ENCODE peak calls at places on chromosomes 1 and 21, in eight cellular contexts. L, D, I, M, U, H, F and C are unnamed samples.

GRCh38 chr1:12040457-12041051 is 21.3 kb downstream of the MIIP start:
- DNase-seq in L (no peak), D (no peak), I (peak), M (peak), U (no peak), H (peak), F (peak), C (no peak)

GRCh38 chr1:16440150-16440479 is 409 bp upstream of the NECAP2 start:
- DNase-seq in L (no peak), D (no peak), I (no peak), M (no peak), U (no peak), H (peak), F (peak), C (no peak)

GRCh38 chr1:203640723-203641523 is 14.3 kb downstream of the ATP2B4 start:
- DNase-seq in L (no peak), D (no peak), I (no peak), M (no peak), U (no peak), H (no peak), F (no peak), C (no peak)

GRCh38 chr1:44405804-44406743 is 1.0 kb downstream of the RNF220 start:
- DNase-seq in L (peak), D (no peak), I (peak), M (no peak), U (no peak), H (peak), F (peak), C (peak)

GRCh38 chr21:39153842-39154241 is 29.4 kb downstream of the PSMG1 start:
- DNase-seq in L (no peak), D (peak), I (no peak), M (no peak), U (no peak), H (no peak), F (peak), C (no peak)

GRCh38 chr1:17637055-17637454 is 97.6 kb downstream of the ARHGEF10L start:
- DNase-seq in L (no peak), D (no peak), I (no peak), M (no peak), U (no peak), H (no peak), F (no peak), C (no peak)

GRCh38 chr1:82059931-82060330 is 259.2 kb downstream of the ADGRL2 start:
- DNase-seq in L (no peak), D (no peak), I (no peak), M (no peak), U (no peak), H (no peak), F (no peak), C (no peak)

GRCh38 chr1:181981821-181982220 is 79.7 kb downstream of the ZNF648 start:
- DNase-seq in L (no peak), D (no peak), I (no peak), M (no peak), U (no peak), H (no peak), F (no peak), C (no peak)

GRCh38 chr1:112957133-112957812 is 1.3 kb upstream of the SLC16A1 start:
- DNase-seq in L (no peak), D (peak), I (peak), M (peak), U (peak), H (peak), F (peak), C (no peak)

GRCh38 chr1:29002792-29003191 is 88.4 kb downstream of the EPB41 start:
- DNase-seq in L (no peak), D (no peak), I (no peak), M (no peak), U (no peak), H (no peak), F (peak), C (no peak)

GRCh38 chr1:159817276-159818041 is 9.2 kb upstream of the SLAMF8 start:
- DNase-seq in L (no peak), D (peak), I (no peak), M (no peak), U (no peak), H (no peak), F (peak), C (no peak)

GRCh38 chr1:234978397-234979291 is 150.0 kb downstream of the TOMM20 start:
- DNase-seq in L (no peak), D (no peak), I (no peak), M (no peak), U (peak), H (peak), F (peak), C (peak)

GRCh38 chr1:1123581-1124507 is 8.0 kb upstream of the C1orf159 start:
- DNase-seq in L (no peak), D (no peak), I (peak), M (no peak), U (peak), H (no peak), F (no peak), C (peak)

GRCh38 chr1:1122981-1123480 is 7.1 kb upstream of the C1orf159 start:
- DNase-seq in L (no peak), D (no peak), I (peak), M (no peak), U (peak), H (no peak), F (peak), C (peak)

GRCh38 chr1:1125945-1126344 is 10.1 kb upstream of the C1orf159 start:
- DNase-seq in L (no peak), D (no peak), I (no peak), M (no peak), U (peak), H (no peak), F (no peak), C (no peak)

GRCh38 chr1:1124508-1124785 is 8.6 kb upstream of the C1orf159 start:
- DNase-seq in L (no peak), D (no peak), I (no peak), M (no peak), U (peak), H (no peak), F (no peak), C (no peak)

DNA sequence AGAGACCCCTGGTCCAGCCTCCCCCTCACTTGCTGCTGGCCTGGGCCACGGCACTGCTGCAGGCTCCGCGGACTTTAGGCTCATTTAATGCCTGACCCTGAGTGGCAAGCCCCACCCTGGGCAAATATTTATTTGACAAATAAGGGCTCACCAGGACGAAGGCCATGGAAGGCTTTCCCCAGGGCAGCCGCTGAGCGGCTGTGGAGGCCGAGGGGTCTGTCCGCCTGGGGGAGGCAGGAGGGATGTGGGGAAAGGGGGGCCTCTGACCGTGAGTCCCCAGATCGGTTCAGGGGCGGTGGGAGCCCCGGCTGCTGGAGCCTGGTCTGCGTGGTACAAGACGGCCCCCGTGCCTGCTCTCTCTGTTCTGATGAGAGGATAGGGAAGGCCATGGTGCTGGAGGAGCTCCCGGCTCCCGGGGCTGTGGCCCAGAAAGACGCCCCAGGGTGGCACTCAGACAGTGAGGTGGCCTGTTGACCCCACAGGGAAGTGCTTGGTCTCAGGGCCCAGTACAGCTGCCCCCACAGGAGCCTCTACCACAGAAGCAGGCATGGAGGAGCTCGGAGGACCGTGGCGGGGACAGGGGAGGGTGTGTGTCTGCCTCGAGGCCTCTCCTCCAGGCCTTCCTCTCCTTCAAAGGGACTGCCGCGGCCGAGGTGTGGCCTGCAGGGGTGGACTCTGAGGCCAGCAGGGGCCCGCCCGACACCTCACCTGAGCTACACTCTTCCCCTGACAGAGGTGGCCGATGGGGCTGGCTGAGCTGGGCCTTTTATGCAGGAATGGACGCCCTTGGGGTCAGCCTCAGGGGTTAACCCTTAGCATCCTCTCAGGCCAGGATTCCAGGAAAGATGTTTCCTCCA is 9.1 kb upstream of the C1orf159 start:
- DNase-seq in L (no peak), D (no peak), I (no peak), M (no peak), U (peak), H (no peak), F (peak), C (peak)
- TF ChIP-seq CTCF in L (no peak), D (no peak), I (no peak), M (no peak), U (no peak), H (no peak), F (no peak), C (no peak)

GRCh38 chr21:28742527-28742926 is 250.2 kb downstream of the LTN1 start:
- DNase-seq in L (no peak), D (peak), I (peak), M (no peak), U (no peak), H (peak), F (peak), C (no peak)
- TF ChIP-seq CTCF in L (no peak), D (peak), I (peak), M (peak), U (no peak), H (peak), F (peak), C (no peak)

DNA sequence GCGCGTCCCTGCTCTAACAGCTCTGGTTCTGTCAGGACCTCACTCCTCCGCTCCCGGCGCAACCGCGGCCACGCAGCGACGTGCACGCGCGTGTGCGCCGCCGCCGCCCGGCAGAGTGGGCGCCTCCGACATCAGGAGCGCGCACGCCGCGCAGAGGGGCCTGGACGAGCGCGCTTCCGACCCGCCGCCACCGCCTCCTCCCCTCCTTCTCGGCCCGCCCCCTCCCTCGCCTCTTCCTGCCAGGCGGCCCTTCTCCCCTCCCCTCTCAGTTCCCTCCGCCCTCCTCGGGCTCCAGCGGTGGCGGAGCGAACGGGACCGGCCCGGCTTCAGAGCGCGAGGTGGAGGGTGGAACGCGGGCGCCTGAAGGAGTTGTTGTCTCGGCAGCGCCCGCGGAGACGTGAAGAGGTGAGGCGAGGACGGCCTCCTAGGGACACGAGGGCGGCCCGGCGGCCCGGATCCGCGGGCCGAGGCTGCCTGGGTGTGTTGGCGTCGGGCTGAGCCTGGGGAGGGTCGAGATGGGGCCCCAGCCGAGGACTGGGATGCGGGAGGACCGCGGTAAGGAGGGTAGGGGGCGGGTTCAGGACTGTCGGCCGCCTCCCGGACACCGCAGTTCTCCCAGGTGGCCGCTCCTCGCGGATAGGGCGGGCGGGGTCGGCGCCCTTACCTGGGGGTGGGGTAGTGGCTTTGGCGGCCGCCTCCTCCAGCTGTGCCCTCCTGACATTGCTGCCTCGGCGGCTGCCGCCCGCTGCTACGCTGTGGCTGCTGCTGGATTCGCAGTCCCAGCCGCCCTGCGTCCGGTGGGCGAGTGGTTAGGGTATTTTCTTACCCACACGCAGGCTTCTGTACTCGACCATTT is at the start of gene RABGAP1L:
- DNase-seq in L (peak), D (peak), I (peak), M (peak), U (peak), H (peak), F (peak), C (peak)
- TF ChIP-seq CTCF in L (no peak), D (no peak), I (no peak), M (no peak), U (no peak), H (no peak), F (no peak), C (no peak)

GRCh38 chr1:214895226-214895625 is 187.3 kb upstream of the KCNK2 start:
- DNase-seq in L (no peak), D (no peak), I (peak), M (no peak), U (no peak), H (no peak), F (no peak), C (no peak)
- TF ChIP-seq CTCF in L (no peak), D (no peak), I (no peak), M (no peak), U (no peak), H (no peak), F (no peak), C (no peak)

DNA sequence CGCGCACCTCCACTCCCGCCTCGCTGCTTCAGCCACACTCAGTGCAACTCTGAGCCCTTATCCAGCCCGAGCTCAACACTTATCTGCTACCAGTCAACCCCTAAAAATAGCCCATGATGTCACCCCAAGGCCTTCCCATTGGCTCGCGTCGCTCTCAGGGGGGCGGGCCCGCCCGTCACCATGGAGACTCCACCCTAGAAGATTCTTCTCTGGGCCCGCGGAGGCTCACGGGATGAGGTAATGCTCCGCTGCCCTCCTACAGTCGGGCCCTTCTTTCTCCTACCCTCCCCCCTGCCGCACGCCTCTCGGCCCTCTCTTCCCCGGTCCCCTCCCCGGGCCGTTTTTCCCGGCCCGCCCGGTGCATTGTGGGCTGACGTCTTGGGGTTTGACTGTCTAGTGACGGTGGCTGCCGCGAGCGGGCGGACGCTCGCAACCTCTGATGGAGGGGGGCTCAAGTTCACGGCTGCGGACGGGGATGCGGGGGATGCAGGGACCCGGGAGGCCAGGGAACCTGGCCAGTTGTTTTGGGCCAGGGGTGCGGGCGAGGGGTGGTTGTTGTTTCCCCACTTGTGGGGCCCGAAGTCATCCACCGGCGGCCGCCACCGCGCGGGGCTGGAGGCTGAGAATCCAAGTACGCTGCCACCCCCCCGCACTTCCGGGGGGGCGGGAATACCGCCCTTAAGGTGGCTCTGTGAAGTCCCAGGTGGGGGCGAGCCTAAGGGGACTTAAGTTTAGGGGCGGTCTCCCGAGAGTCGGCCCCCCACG is at the start of gene JUN:
- DNase-seq in L (peak), D (peak), I (peak), M (peak), U (peak), H (peak), F (peak), C (peak)
- TF ChIP-seq CTCF in L (no peak), D (no peak), I (no peak), M (no peak), U (no peak), H (no peak), F (no peak), C (no peak)

DNA sequence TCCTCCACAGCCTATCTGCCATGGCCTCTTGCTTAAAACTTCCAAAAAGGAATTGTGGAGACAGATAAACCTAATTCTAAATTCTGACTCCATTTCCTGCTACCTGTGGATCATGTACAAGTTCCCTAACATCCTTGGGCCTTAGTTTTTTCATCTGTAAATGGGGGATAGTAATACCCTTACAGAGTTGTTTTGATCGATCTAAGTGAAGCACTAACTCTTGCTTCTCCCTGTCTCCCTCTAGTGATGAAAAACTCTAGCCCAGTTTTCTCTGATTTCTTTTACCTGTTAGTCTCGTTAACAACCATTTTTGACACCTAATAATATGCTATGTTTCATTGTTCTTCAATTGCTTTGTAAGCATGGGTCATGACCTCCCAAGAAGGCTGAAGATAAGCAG is 65.9 kb downstream of the TM2D1 start:
- DNase-seq in L (no peak), D (no peak), I (no peak), M (no peak), U (no peak), H (peak), F (peak), C (no peak)
- TF ChIP-seq CTCF in L (no peak), D (peak), I (peak), M (no peak), U (no peak), H (peak), F (peak), C (no peak)

DNA sequence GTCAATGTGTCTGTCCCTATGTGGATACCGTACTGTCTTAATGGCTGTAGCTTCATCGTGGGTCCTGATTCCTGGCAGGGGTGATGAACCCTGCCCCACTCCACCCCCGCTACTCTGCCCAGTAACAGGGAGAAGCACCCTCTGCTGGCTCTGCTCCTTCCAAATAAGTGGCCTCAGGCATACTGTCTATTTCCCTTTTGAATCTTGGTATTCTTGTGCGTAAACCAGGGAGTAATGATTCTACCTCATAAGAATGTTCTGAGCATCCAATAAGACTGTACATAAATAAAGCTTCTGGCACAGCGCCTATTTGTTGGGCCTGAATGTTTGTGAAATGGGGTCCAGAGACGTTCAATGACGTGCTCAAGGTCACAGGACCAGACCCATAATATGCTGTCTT is 35.2 kb upstream of the CTPS1 start:
- DNase-seq in L (no peak), D (peak), I (no peak), M (peak), U (peak), H (peak), F (peak), C (no peak)
- TF ChIP-seq CTCF in L (no peak), D (no peak), I (no peak), M (no peak), U (no peak), H (peak), F (peak), C (no peak)

GRCh38 chr1:107740574-107740973 is 224.4 kb downstream of the VAV3 start:
- DNase-seq in L (no peak), D (no peak), I (no peak), M (no peak), U (no peak), H (no peak), F (no peak), C (no peak)
- TF ChIP-seq CTCF in L (no peak), D (no peak), I (no peak), M (no peak), U (no peak), H (no peak), F (no peak), C (no peak)

GRCh38 chr1:108559215-108560142 is at the start of gene EEIG2:
- DNase-seq in L (peak), D (peak), I (peak), M (no peak), U (peak), H (peak), F (peak), C (peak)
- TF ChIP-seq CTCF in L (peak), D (peak), I (peak), M (peak), U (peak), H (peak), F (peak), C (peak)